ENCODE peak calls at places on chromosome 9, in five cellular contexts. P is fibroblast of pulmonary artery, E is M059J, J is ELF-1, Z is HepG2. S is an unnamed sample.

GRCh38 chr9:14419302-14419937 is 105.5 kb upstream of the NFIB start:
- DNase-seq in P (no peak), E (no peak), J (no peak), Z (no peak), S (no peak)

GRCh38 chr9:976805-977360 is 428 bp downstream of the DMRT3 start:
- DNase-seq in P (no peak), E (no peak), J (peak), Z (no peak), S (peak)

GRCh38 chr9:77156646-77157371 is 20.5 kb upstream of the VPS13A start:
- DNase-seq in P (no peak), E (no peak), J (no peak), Z (no peak), S (no peak)

GRCh38 chr9:93072383-93072795 is 13.9 kb downstream of the SUSD3 start:
- DNase-seq in P (peak), E (peak), J (no peak), Z (no peak), S (no peak)

GRCh38 chr9:107078061-107078460 is 205.0 kb upstream of the RAD23B start:
- DNase-seq in P (no peak), E (no peak), J (no peak), Z (no peak), S (no peak)

GRCh38 chr9:98374385-98375051 is 119.1 kb upstream of the TBC1D2 start:
- DNase-seq in P (peak), E (peak), J (peak), Z (peak), S (peak)

GRCh38 chr9:21097817-21098216 is 20.1 kb upstream of the IFNB1 start:
- DNase-seq in P (no peak), E (no peak), J (no peak), Z (no peak), S (no peak)

GRCh38 chr9:38620483-38621433 is at the start of gene ANKRD18A:
- DNase-seq in P (peak), E (no peak), J (peak), Z (peak), S (peak)

GRCh38 chr9:136868644-136869043 is 2.5 kb upstream of the EDF1 start:
- DNase-seq in P (no peak), E (no peak), J (no peak), Z (no peak), S (no peak)

GRCh38 chr9:134358026-134358967 is 32.0 kb downstream of the RXRA start:
- DNase-seq in P (peak), E (peak), J (no peak), Z (no peak), S (peak)